ENCODE peak calls at places on chromosomes 3 and 15, in six cellular contexts. V is left lung; E is brain microvascular endothelial cell; S is AG04450; R is IMR-90; F is CD8-positive, alpha-beta memory T cell. W is an unnamed sample.

GRCh38 chr3:148066787-148067186 is 630.9 kb upstream of the AGTR1 start:
- DNase-seq in V (no peak), E (no peak), S (no peak), R (no peak), F (no peak), W (no peak)

GRCh38 chr15:55526559-55527036 is 18.6 kb upstream of the DNAAF4 start:
- DNase-seq in V (no peak), E (peak; percentile 40), S (peak; percentile 30), R (peak; percentile 71), F (no peak), W (peak; percentile 62)

GRCh38 chr15:68789921-68790575 is 30.6 kb downstream of the ANP32A start:
- DNase-seq in V (no peak), E (peak; percentile 53), S (no peak), R (peak; percentile 58), F (no peak), W (peak; percentile 60)

GRCh38 chr3:172666181-172666872 is 44.5 kb downstream of the NCEH1 start:
- DNase-seq in V (no peak), E (no peak), S (no peak), R (no peak), F (no peak), W (no peak)

GRCh38 chr3:129618901-129619671 is 12.6 kb upstream of the PLXND1 start:
- DNase-seq in V (peak; percentile 39), E (no peak), S (no peak), R (no peak), F (no peak), W (no peak)

GRCh38 chr15:72319360-72319984 is 485 bp downstream of the CELF6 start:
- DNase-seq in V (peak; percentile 68), E (peak; percentile 13), S (no peak), R (peak; percentile 47), F (peak; percentile 39), W (peak; percentile 55)

GRCh38 chr3:181176610-181177009 is 187.1 kb upstream of the DNAJC19 start:
- DNase-seq in V (no peak), E (peak; percentile 52), S (peak; percentile 4), R (peak; percentile 0), F (no peak), W (peak; percentile 43)

GRCh38 chr3:88775026-88775690 is 332.3 kb upstream of the EPHA3 start:
- DNase-seq in V (no peak), E (no peak), S (no peak), R (no peak), F (no peak), W (no peak)

DNA sequence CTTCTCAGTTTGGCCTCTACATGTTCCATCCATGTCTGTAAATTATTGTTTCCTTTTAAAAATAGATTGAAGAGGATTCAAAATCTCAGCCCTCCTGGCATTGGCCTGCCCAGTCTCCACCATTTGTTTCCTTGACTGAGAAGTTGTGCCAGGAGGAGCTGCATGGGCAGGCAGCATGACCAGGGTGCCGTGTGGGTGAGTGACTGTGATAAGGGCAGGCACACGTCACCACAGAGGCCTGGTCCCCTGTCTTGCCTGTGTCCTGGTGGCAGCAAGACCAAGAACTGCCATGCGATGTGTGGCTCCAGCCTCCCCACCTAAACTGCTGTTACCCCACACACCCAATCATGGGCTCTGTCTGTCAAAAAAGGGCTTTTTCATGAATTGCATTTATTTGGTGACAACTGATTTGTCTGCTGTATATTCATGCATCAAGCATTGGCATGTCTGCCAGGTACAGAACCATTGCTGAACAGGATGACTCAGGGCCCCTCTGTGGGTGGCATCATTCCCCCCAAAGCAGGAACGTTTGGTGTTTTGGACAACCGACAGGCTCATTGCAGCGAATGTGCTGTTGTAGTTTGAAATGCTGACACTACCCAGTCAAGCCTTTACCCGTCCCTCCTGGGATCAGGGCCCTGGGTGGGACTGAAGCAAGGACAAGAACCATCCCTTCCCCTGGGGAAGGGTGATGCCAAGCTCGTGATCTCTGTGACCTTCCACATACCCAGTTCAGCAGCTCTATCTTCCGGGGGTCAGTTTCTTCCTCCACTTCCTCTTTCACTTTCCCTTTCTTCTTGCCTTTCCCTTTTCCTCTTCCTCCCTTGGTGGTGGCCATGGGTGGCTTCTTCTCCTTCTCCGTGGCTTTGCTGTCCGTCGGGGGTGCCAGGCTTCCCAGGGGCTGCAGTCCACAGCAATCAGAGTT is 51.6 kb downstream of the TRPM1 start:
- DNase-seq in V (no peak), E (no peak), S (no peak), R (no peak), F (no peak), W (no peak)
- H3K4me3 ChIP-seq in V (no peak overlapping the region), E (no peak overlapping the region), S (no peak overlapping the region), R (no peak overlapping the region), F (no peak overlapping the region), W (no peak overlapping the region)

GRCh38 chr15:98799461-98799971 is 151.2 kb downstream of the IGF1R start:
- DNase-seq in V (no peak), E (no peak), S (no peak), R (peak; percentile 8), F (no peak), W (no peak)

GRCh38 chr15:98800437-98801233 is 152.3 kb downstream of the IGF1R start:
- DNase-seq in V (peak; percentile 43), E (peak; percentile 74), S (peak; percentile 66), R (peak; percentile 86), F (no peak), W (peak; percentile 83)

GRCh38 chr15:98801234-98801561 is 152.9 kb downstream of the IGF1R start:
- DNase-seq in V (no peak), E (no peak), S (no peak), R (no peak), F (no peak), W (no peak)

GRCh38 chr15:98798375-98798893 is 150.1 kb downstream of the IGF1R start:
- DNase-seq in V (no peak), E (no peak), S (no peak), R (no peak), F (no peak), W (no peak)

GRCh38 chr15:98799991-98800390 is 151.7 kb downstream of the IGF1R start:
- DNase-seq in V (no peak), E (no peak), S (no peak), R (no peak), F (no peak), W (peak; percentile 36)
- H3K4me3 ChIP-seq in V (no peak overlapping the region), E (no peak overlapping the region), S (no peak overlapping the region), R (no peak overlapping the region), F (no peak overlapping the region), W (no peak overlapping the region)

GRCh38 chr3:115100172-115100571 is 46.9 kb downstream of the ZBTB20 start:
- DNase-seq in V (no peak), E (peak; percentile 29), S (peak; percentile 33), R (peak; percentile 70), F (no peak), W (peak; percentile 89)
- H3K4me3 ChIP-seq in V (peak overlapping the region; percentile 14), E (peak overlapping the region; percentile 32), S (peak overlapping the region; percentile 54), R (peak overlapping the region; percentile 38), F (peak overlapping the region; percentile 23), W (peak overlapping the region; percentile 51)

GRCh38 chr3:183265157-183265642 is 12.1 kb downstream of the B3GNT5 start:
- DNase-seq in V (no peak), E (peak; percentile 57), S (no peak), R (no peak), F (no peak), W (peak; percentile 60)
- H3K4me3 ChIP-seq in V (no peak overlapping the region), E (peak overlapping the region; percentile 1), S (no peak overlapping the region), R (no peak overlapping the region), F (no peak overlapping the region), W (no peak overlapping the region)

DNA sequence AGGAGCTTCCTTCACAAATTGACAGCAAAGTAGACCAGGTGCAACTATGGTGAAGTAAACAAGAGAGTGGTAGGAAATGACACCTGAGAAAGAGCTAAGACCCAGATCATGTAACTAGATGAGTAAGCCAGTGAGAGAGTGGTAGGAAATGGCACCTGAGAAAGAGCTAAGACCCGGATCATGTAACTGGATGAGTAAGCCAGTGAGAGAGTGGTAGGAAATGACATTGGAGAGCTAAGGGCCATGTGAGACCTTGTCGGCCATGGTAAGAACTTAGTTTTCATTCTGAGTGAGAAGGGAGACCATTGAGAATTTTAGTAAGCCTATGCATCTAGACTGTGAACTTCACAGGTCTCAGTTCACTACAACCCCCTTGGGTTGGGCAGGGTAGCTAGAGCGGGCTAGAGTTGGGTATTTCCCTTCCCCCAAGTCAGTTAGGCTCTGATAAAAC is 5.4 kb upstream of the SENP7 start:
- DNase-seq in V (no peak), E (no peak), S (no peak), R (peak; percentile 32), F (no peak), W (no peak)
- H3K4me3 ChIP-seq in V (no peak overlapping the region), E (no peak overlapping the region), S (no peak overlapping the region), R (no peak overlapping the region), F (peak overlapping the region; percentile 35), W (no peak overlapping the region)

GRCh38 chr3:134370611-134371451 is 3.4 kb downstream of the AMOTL2 start:
- DNase-seq in V (no peak), E (no peak), S (no peak), R (no peak), F (no peak), W (no peak)
- H3K4me3 ChIP-seq in V (no peak overlapping the region), E (no peak overlapping the region), S (peak overlapping the region; percentile 98), R (peak overlapping the region; percentile 76), F (no peak overlapping the region), W (peak overlapping the region; percentile 98)